ENCODE peak calls at places on chromosomes 13 and 19, in five cellular contexts. D is spleen, X is OCI-LY7, F is brain microvascular endothelial cell, M is body of pancreas. S is an unnamed sample.

GRCh38 chr19:49689133-49690072 is at the start of gene ADM5:
- DNase-seq in X (no peak), F (no peak), M (peak), D (peak), S (peak)

GRCh38 chr13:51317262-51317661 is 22.2 kb upstream of the SERPINE3 start:
- DNase-seq in X (no peak), F (peak), M (no peak), D (no peak), S (no peak)

GRCh38 chr19:52527954-52528326 is 472 bp downstream of the ZNF808 start:
- DNase-seq in M (peak), D (peak), X (no peak), F (no peak), S (no peak)

GRCh38 chr19:4376991-4377781 is 23.2 kb downstream of the SH3GL1 start:
- DNase-seq in M (peak), D (no peak), F (no peak), X (no peak), S (no peak)

GRCh38 chr13:20141238-20142018 is 19.4 kb downstream of the GJA3 start:
- DNase-seq in F (no peak), D (no peak), M (no peak), X (no peak), S (no peak)

GRCh38 chr19:4624733-4625362 is 14.5 kb upstream of the TNFAIP8L1 start:
- DNase-seq in X (no peak), M (no peak), F (no peak), D (no peak), S (no peak)

GRCh38 chr13:96388598-96388997 is 298.7 kb downstream of the HS6ST3 start:
- DNase-seq in M (no peak), D (no peak), F (no peak), X (no peak), S (no peak)

GRCh38 chr13:51420681-51421476 is 32.0 kb downstream of the INTS6 start:
- DNase-seq in D (no peak), X (peak), F (no peak), M (no peak), S (no peak)

GRCh38 chr13:112711528-112712265 is 21.9 kb downstream of the ATP11A start:
- DNase-seq in D (peak), M (peak), F (peak), X (no peak), S (peak)

DNA sequence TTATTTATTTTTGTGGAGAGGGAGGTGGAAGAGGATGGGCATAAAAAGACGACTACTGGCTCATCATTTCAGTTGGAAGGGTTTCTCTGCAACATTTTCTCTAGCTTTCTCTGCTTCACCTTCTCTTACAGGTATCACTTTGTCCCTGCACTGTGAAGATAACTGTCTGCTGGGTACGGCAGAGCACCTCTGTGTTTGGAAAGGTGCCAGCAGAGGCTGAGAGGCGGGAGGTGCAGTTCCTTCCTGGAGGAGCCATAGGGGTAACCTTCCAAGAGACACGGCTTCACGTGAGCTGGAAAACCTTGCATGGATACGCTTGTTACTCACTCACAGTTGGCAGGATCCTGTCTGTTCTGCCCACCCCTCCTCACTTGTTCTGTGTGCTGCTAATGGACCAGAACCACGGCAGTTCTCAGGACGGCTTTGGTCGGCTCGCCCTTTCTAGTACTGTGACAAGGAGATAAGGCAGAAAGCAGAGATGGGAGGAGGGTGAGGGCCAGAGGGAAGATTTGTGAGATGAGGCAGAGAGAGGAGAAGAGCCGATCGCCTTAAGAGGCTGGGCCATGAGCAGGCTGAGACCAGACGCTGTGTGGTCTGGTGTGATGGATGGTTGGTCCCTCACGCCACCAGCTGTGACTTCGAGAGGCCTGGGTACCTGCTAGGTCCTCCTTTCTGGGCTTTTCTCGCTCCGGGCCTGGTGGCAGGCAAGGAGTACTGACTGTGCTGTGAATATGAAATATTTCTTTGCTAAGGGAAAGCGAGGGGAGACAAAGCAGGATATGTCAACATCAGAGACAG is 66.8 kb downstream of the MRPL57 start:
- DNase-seq in X (no peak), M (peak), F (no peak), D (no peak), S (no peak)
- TF ChIP-seq CTCF in X (no peak), M (no peak), F (no peak), D (no peak), S (no peak)

GRCh38 chr13:110566201-110566600 is 4.7 kb upstream of the RAB20 start:
- DNase-seq in X (no peak), M (no peak), D (no peak), F (no peak), S (no peak)

GRCh38 chr13:110564472-110564985 is 3.0 kb upstream of the RAB20 start:
- DNase-seq in D (no peak), X (no peak), M (no peak), F (no peak), S (no peak)

GRCh38 chr13:110563463-110563774 is 1.9 kb upstream of the RAB20 start:
- DNase-seq in D (no peak), M (no peak), F (no peak), X (no peak), S (no peak)

GRCh38 chr13:110562696-110563462 is 1.4 kb upstream of the RAB20 start:
- DNase-seq in D (no peak), X (no peak), F (no peak), M (no peak), S (no peak)

DNA sequence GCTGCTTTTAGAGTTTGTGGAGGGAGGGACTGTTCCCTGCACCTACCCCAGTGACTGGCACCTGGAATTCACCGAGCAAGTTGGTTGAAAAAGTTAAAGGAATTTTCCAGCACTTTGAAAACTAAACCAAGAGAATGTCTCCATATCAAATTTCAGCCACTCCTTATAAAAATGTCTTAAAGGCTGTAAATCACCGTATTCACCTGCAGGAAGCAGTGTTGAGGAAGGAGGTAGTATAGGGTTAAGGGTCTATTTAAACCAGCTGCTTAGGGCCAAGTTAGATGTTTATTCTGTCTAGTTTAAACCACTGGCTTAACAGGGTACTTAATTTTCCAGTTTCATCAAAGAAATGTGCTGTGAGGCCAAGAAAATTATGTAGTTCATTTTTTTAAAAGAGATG is 3.8 kb upstream of the RAB20 start:
- DNase-seq in D (no peak), F (no peak), M (no peak), X (no peak), S (no peak)
- TF ChIP-seq CTCF in D (no peak), F (no peak), M (peak), X (peak), S (peak)

GRCh38 chr19:15430526-15431120 is 11.8 kb upstream of the AKAP8L start:
- DNase-seq in F (no peak), X (no peak), D (no peak), M (no peak), S (no peak)

GRCh38 chr19:15433519-15434069 is 14.8 kb upstream of the AKAP8L start:
- DNase-seq in M (no peak), F (no peak), D (peak), X (no peak), S (no peak)

GRCh38 chr19:15432018-15432494 is 13.3 kb upstream of the AKAP8L start:
- DNase-seq in M (peak), F (no peak), X (peak), D (peak), S (no peak)

GRCh38 chr19:15431396-15432017 is 12.7 kb upstream of the AKAP8L start:
- DNase-seq in F (no peak), X (no peak), M (no peak), D (peak), S (no peak)

DNA sequence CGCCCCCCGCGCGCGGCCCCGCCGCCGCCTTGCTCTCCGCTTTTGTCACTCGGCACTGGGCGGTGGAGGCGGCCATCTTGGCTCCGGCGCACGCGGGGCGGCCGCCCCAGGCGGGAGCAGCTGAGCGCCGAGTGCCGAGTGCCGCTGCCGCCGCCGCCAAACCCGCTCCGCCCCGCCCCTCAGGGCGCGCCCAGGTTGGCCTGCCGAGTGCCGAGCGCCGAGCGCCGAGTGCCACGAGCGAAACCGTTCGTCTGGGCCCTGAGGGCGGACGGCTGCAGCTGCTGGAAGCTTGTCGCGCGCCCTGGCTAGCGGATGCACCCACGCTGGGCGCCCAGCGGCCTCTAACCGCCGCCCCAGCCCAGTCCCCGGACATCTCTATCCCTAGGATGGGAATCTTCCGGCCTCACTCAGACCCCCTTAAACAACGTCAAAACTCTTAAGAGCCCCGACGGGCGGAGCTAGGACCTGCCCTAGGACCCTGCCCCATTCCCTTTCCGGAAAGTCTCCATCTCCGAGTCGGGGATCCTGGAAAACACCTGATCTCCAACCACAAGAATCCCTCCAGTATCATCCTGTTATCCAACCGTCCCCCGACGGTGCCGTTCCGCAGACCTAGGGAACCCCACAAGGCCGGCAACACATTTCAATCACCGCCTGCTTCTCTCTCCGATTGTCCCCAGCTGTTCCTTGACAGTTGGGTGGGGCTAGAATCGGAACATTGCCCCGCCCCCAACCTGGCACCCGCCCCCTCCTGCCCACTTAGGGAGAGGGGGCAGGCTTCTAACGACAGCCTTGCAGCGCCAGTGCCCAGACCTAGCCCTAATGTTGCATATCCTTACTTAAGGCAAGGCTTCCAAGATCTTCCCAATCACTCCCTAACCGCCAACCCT is 14.1 kb upstream of the AKAP8L start:
- DNase-seq in M (peak), D (peak), X (peak), F (peak), S (peak)
- TF ChIP-seq CTCF in M (peak), D (no peak), X (no peak), F (no peak), S (no peak)

GRCh38 chr19:42441047-42441440 is 1.7 kb downstream of the CXCL17 start:
- DNase-seq in F (no peak), M (no peak), D (no peak), X (no peak), S (no peak)

GRCh38 chr19:42436006-42436405 is 6.7 kb downstream of the CXCL17 start:
- DNase-seq in D (no peak), X (no peak), F (no peak), M (no peak), S (no peak)

GRCh38 chr19:42443944-42444398 is 1.2 kb upstream of the CXCL17 start:
- DNase-seq in X (no peak), D (no peak), M (peak), F (no peak), S (no peak)

GRCh38 chr19:42442833-42443232 is at the start of gene CXCL17:
- DNase-seq in X (no peak), M (peak), F (no peak), D (no peak), S (no peak)

DNA sequence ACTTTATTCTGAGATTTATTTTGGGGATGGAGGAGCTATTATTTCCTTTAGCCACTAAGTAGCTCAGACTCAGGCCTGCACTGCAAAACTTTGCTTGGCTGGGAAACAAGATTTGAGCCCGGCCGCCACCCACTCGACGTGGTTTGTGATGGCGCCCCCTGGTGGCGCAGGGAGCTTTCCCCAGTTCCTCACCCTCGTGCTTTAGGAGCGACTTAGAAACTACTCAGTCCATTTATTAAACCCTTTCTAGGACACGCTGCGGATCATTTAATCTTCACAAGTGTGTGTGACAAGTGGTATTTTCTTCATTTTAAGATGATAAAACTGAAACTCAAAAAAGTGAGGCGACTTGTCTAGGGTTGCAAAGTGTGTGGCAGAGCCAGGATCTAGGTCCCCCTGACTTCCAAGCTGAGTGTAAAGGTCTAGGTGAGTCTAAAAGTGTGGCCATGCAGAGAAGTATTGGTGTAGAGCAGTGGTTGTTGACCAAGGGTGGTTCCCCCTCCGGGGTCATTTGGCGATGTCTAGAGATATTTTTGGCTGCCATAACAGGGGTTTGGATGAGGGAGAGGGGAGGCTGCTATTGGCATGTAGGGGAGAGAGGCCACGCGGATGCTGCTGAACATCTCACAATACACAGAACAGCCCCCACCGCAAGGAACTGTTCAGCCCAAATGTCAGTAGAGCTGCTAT is 2.2 kb downstream of the CXCL17 start:
- DNase-seq in D (peak), M (peak), X (peak), F (peak), S (peak)
- TF ChIP-seq CTCF in D (peak), M (peak), X (peak), F (peak), S (peak)

GRCh38 chr19:10516671-10517286 is 468 bp downstream of the S1PR5 start:
- DNase-seq in X (no peak), M (no peak), F (peak), D (no peak), S (no peak)

GRCh38 chr19:10518444-10519361 is 1.5 kb upstream of the S1PR5 start:
- DNase-seq in X (no peak), F (no peak), D (no peak), M (peak), S (no peak)

GRCh38 chr19:10516064-10516385 is 1.2 kb downstream of the S1PR5 start:
- DNase-seq in X (no peak), F (no peak), M (no peak), D (no peak), S (no peak)

GRCh38 chr19:10517760-10518443 is 655 bp upstream of the S1PR5 start:
- DNase-seq in D (no peak), M (peak), F (peak), X (no peak), S (no peak)

GRCh38 chr19:10517361-10517759 is at the start of gene S1PR5:
- DNase-seq in X (no peak), M (peak), D (no peak), F (no peak), S (peak)
- TF ChIP-seq CTCF in X (no peak), M (no peak), D (no peak), F (no peak), S (no peak)

GRCh38 chr19:19491321-19492025 is 23.9 kb downstream of the TSSK6 start:
- DNase-seq in F (no peak), X (no peak), D (no peak), M (peak), S (no peak)

GRCh38 chr19:19492026-19492610 is 23.2 kb downstream of the TSSK6 start:
- DNase-seq in F (no peak), X (no peak), M (no peak), D (no peak), S (no peak)

GRCh38 chr19:19490247-19490968 is 24.9 kb downstream of the TSSK6 start:
- DNase-seq in D (peak), M (peak), X (peak), F (peak), S (peak)

GRCh38 chr19:19495614-19496603 is 19.4 kb downstream of the TSSK6 start:
- DNase-seq in X (no peak), D (no peak), M (no peak), F (no peak), S (no peak)

GRCh38 chr19:19493841-19494546 is 21.4 kb downstream of the TSSK6 start:
- DNase-seq in X (no peak), D (peak), F (no peak), M (no peak), S (no peak)
- TF ChIP-seq CTCF in X (no peak), D (no peak), F (peak), M (no peak), S (no peak)

DNA sequence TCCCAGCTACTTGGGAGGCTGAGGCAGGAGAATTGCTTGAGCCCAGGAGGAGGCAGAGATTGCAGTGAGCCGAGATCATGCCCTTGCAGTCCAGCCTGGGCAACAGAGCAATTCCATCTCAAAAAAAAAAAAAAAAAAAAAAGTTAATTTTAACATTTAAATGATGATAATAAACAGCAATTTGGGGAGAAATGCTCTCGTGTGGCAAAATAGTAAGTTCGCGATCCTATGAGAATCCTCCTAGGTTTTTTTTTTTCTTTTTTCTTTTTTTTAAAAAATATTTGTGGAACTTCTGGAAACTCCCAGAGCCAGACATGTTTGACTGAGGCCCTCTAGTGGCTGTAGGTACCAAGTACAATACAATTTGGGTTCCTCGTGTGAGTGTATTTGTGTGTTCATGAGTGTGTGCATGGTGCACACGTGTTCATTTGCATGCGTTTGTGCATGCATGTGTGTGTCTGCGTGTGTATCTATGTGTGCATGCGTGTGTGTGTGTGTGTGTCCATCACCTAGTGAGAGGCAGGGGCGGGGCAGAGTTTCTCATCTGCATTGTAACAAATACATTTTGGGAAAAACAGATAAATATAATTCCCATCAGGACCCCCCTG is 31.2 kb downstream of the TMPRSS9 start:
- DNase-seq in M (peak), X (peak), D (no peak), F (peak), S (no peak)
- TF ChIP-seq CTCF in M (peak), X (peak), D (peak), F (peak), S (peak)

DNA sequence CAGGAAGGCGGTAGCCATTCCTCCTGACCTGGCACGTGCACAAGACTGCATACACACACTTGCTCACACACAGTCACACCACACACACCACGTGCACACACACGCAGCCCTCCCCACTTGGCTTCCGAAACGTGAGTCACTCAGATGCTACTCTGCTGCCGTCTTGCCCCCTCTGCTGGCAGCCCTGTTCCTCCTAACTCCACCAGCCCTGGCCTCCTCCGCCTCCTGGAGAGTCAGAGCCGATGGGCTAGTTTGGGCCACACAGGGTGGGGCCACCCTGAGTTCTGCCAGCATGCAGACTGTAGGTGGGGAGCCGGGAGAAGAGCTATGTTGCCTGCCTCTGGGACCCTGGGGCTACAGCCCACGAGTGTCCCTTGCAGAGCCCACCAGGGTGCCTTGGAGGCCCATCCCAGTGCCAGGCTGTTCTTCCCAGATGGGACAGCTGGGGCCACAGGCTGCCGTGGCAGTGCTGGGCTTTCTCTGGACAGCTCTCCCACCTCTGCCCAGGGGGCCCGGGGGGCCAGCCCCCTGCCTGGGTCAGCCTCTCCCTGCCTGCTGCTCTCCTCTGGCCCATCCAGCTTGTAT is 12.1 kb downstream of the PIN1 start:
- DNase-seq in X (no peak), M (peak), F (peak), D (no peak), S (no peak)
- TF ChIP-seq CTCF in X (peak), M (peak), F (peak), D (no peak), S (peak)

S was measured in progenitor cell of endocrine pancreas.